ENCODE peak calls at places on chromosomes 2 and 18, in four cellular contexts. F, P, A and Z are unnamed samples.

GRCh38 chr18:39841133-39842041 is 2113.6 kb upstream of the PIK3C3 start:
- DNase-seq in A (no peak), P (no peak), F (peak; percentile 85), Z (no peak)

GRCh38 chr2:128498589-128498988 is 179.9 kb upstream of the HS6ST1 start:
- DNase-seq in F (no peak), P (no peak), A (no peak), Z (no peak)

GRCh38 chr2:240410004-240410403 is 25.5 kb upstream of the GPC1 start:
- DNase-seq in A (no peak), F (no peak), P (no peak), Z (no peak)

GRCh38 chr2:6073260-6074141 is 381.3 kb downstream of the SOX11 start:
- DNase-seq in F (no peak), P (no peak), A (no peak), Z (no peak)

GRCh38 chr2:62570861-62571698 is 65.1 kb upstream of the TMEM17 start:
- DNase-seq in P (no peak), A (no peak), F (no peak), Z (no peak)

GRCh38 chr2:62265116-62265515 is 69.2 kb downstream of the B3GNT2 start:
- DNase-seq in P (no peak), F (no peak), A (no peak), Z (no peak)

GRCh38 chr2:222241471-222241870 is 57.3 kb downstream of the PAX3 start:
- DNase-seq in P (no peak), F (no peak), A (no peak), Z (no peak)

GRCh38 chr18:37084912-37085311 is 256.0 kb downstream of the KIAA1328 start:
- DNase-seq in P (no peak), A (no peak), F (no peak), Z (no peak)

GRCh38 chr18:67520276-67521035 is 3.9 kb upstream of the DSEL start:
- DNase-seq in P (no peak), F (peak; percentile 92), A (no peak), Z (no peak)

GRCh38 chr2:129879614-129880180 is 99.8 kb upstream of the RAB6C start:
- DNase-seq in F (no peak), P (no peak), A (no peak), Z (peak; percentile 24)

GRCh38 chr18:35267809-35268208 is 22.2 kb downstream of the ZSCAN30 start:
- DNase-seq in P (no peak), F (no peak), A (no peak), Z (no peak)

GRCh38 chr2:111176388-111176787 is 55.7 kb downstream of the BCL2L11 start:
- DNase-seq in A (no peak), F (no peak), P (no peak), Z (no peak)

GRCh38 chr2:164138750-164139149 is 402.9 kb upstream of the FIGN start:
- DNase-seq in F (no peak), P (no peak), A (no peak), Z (no peak)

GRCh38 chr2:208491648-208492047 is 85.1 kb downstream of the PTH2R start:
- DNase-seq in A (no peak), F (no peak), P (no peak), Z (no peak)

GRCh38 chr18:45793295-45793965 is 32.0 kb upstream of the SIGLEC15 start:
- DNase-seq in A (no peak), F (peak; percentile 81), P (no peak), Z (no peak)

GRCh38 chr18:23920054-23920453 is 94.5 kb upstream of the TTC39C start:
- DNase-seq in F (no peak), P (no peak), A (no peak), Z (no peak)

GRCh38 chr2:19911799-19912509 is 10.2 kb upstream of the TTC32 start:
- DNase-seq in A (no peak), P (no peak), F (peak; percentile 47), Z (no peak)

GRCh38 chr18:12376034-12376717 is 851 bp downstream of the AFG3L2 start:
- DNase-seq in A (no peak), F (peak; percentile 16), P (peak; percentile 6), Z (no peak)

GRCh38 chr2:150729495-150729955 is 242.1 kb upstream of the RND3 start:
- DNase-seq in F (no peak), A (no peak), P (no peak), Z (no peak)

GRCh38 chr2:85058619-85058941 is 74.6 kb upstream of the TCF7L1 start:
- DNase-seq in A (no peak), P (no peak), F (no peak), Z (no peak)

GRCh38 chr18:67710639-67711038 is 194.1 kb upstream of the DSEL start:
- DNase-seq in F (no peak), P (no peak), A (no peak), Z (no peak)

GRCh38 chr2:101921319-101921960 is 70.3 kb upstream of the IL1R2 start:
- DNase-seq in A (no peak), F (no peak), P (no peak), Z (no peak)

GRCh38 chr2:68368657-68369339 is 3.7 kb downstream of the PLEK start:
- DNase-seq in P (no peak), A (no peak), F (peak; percentile 60), Z (no peak)

GRCh38 chr2:85413592-85414421 is 3.6 kb upstream of the CAPG start:
- DNase-seq in P (no peak), F (peak; percentile 53), A (peak; percentile 41), Z (peak; percentile 81)

GRCh38 chr2:55951533-55951932 is 28.0 kb upstream of the EFEMP1 start:
- DNase-seq in P (no peak), A (no peak), F (no peak), Z (no peak)

GRCh38 chr2:234444888-234445287 is 52.0 kb downstream of the ARL4C start:
- DNase-seq in F (peak; percentile 81), A (peak; percentile 58), P (no peak), Z (no peak)

GRCh38 chr2:169661263-169661662 is 32.9 kb downstream of the CFAP210 start:
- DNase-seq in A (no peak), F (no peak), P (no peak), Z (no peak)

GRCh38 chr2:890791-891190 is 59.9 kb upstream of the SNTG2 start:
- DNase-seq in A (no peak), P (no peak), F (no peak), Z (peak; percentile 35)

GRCh38 chr18:21242141-21243040 is at the start of gene GREB1L:
- DNase-seq in A (no peak), P (no peak), F (peak; percentile 47), Z (peak; percentile 71)

GRCh38 chr2:119734051-119734450 is 25.7 kb upstream of the PTPN4 start:
- DNase-seq in F (no peak), A (no peak), P (no peak), Z (no peak)

GRCh38 chr2:155368934-155369333 is 670.4 kb downstream of the KCNJ3 start:
- DNase-seq in P (no peak), F (peak; percentile 19), A (no peak), Z (no peak)

GRCh38 chr18:23716516-23716915 is 27.3 kb downstream of the LAMA3 start:
- DNase-seq in F (peak; percentile 79), A (no peak), P (no peak), Z (no peak)